ENCODE peak calls at places on chromosome 15, in six cellular contexts. O, A, I, X, H and D are unnamed samples.

GRCh38 chr15:38843736-38844590 is 279.3 kb upstream of the RASGRP1 start:
- DNase-seq in I (no peak), O (peak; percentile 82), X (no peak), H (peak; percentile 1), A (no peak), D (no peak)

GRCh38 chr15:38254065-38254883 is 1.6 kb downstream of the SPRED1 start:
- DNase-seq in X (no peak), A (no peak), I (peak; percentile 65), H (peak; percentile 44), O (peak; percentile 77), D (peak; percentile 69)

GRCh38 chr15:48967336-48967735 is 3.6 kb upstream of the SHC4 start:
- DNase-seq in X (no peak), H (no peak), I (no peak), A (no peak), O (no peak), D (no peak)

GRCh38 chr15:25106209-25106608 is 151.4 kb downstream of the SNRPN start:
- DNase-seq in X (no peak), A (no peak), O (no peak), I (no peak), H (no peak), D (no peak)

GRCh38 chr15:86317379-86317745 is 237.7 kb downstream of the AGBL1 start:
- DNase-seq in X (no peak), H (no peak), O (no peak), A (no peak), I (no peak), D (no peak)

GRCh38 chr15:70530906-70531305 is 232.5 kb downstream of the UACA start:
- DNase-seq in X (no peak), I (no peak), H (no peak), A (peak; percentile 20), O (no peak), D (no peak)

GRCh38 chr15:68697711-68698690 is 119.2 kb downstream of the CORO2B start:
- DNase-seq in A (no peak), X (no peak), I (peak; percentile 18), H (no peak), O (no peak), D (no peak)

GRCh38 chr15:56243774-56244236 is at the start of gene RFX7:
- DNase-seq in A (peak; percentile 79), I (peak; percentile 72), O (peak; percentile 90), X (peak; percentile 66), H (peak; percentile 37), D (peak; percentile 95)

GRCh38 chr15:25862469-25863066 is 559 bp downstream of the ATP10A start:
- DNase-seq in H (no peak), X (peak; percentile 36), I (peak; percentile 34), O (peak; percentile 62), A (no peak), D (no peak)